ENCODE peak calls at places on chromosomes 4 and X, in four cellular contexts. One of them, this sample, is unnamed.

GRCh38 chr4:141849778-141850177 is 213.4 kb downstream of the IL15 start:
- DNase-seq in SK-N-SH: no peak
- DNase-seq in HFFc6: no peak
- DNase-seq in OCI-LY7: no peak
- DNase-seq in this sample: no peak

GRCh38 chr4:24921491-24921890 is 8.6 kb upstream of the CCDC149 start:
- DNase-seq in SK-N-SH: no peak
- DNase-seq in HFFc6: no peak
- DNase-seq in OCI-LY7: no peak
- DNase-seq in this sample: no peak

GRCh38 chr4:176002007-176002623 is 63.5 kb upstream of the WDR17 start:
- DNase-seq in SK-N-SH: peak; percentile 47
- DNase-seq in HFFc6: no peak
- DNase-seq in OCI-LY7: peak; percentile 80
- DNase-seq in this sample: peak; percentile 28

GRCh38 chr4:185847352-185848078 is 35.5 kb upstream of the SORBS2 start:
- DNase-seq in SK-N-SH: peak; percentile 53
- DNase-seq in HFFc6: peak; percentile 85
- DNase-seq in OCI-LY7: no peak
- DNase-seq in this sample: no peak

GRCh38 chr4:170008376-170008775 is 17.8 kb downstream of the MFAP3L start:
- DNase-seq in SK-N-SH: no peak
- DNase-seq in HFFc6: peak; percentile 11
- DNase-seq in OCI-LY7: no peak
- DNase-seq in this sample: no peak

GRCh38 chrX:131778269-131779218 is 234.7 kb downstream of the OR13H1 start:
- DNase-seq in SK-N-SH: peak; percentile 67
- DNase-seq in HFFc6: no peak
- DNase-seq in OCI-LY7: no peak
- DNase-seq in this sample: no peak

GRCh38 chrX:48715066-48715465 is 18.5 kb downstream of the SUV39H1 start:
- DNase-seq in SK-N-SH: no peak
- DNase-seq in HFFc6: no peak
- DNase-seq in OCI-LY7: no peak
- DNase-seq in this sample: no peak

GRCh38 chrX:72382199-72382590 is 76.5 kb upstream of the CITED1 start:
- DNase-seq in SK-N-SH: no peak
- DNase-seq in HFFc6: no peak
- DNase-seq in OCI-LY7: no peak
- DNase-seq in this sample: no peak

GRCh38 chr4:126238010-126238409 is 923.3 kb downstream of the FAT4 start:
- DNase-seq in SK-N-SH: no peak
- DNase-seq in HFFc6: no peak
- DNase-seq in OCI-LY7: no peak
- DNase-seq in this sample: no peak

GRCh38 chr4:88672987-88673386 is 24.6 kb downstream of the NAP1L5 start:
- DNase-seq in SK-N-SH: peak; percentile 17
- DNase-seq in HFFc6: peak; percentile 30
- DNase-seq in OCI-LY7: peak; percentile 32
- DNase-seq in this sample: no peak

GRCh38 chrX:154411981-154412340 is 622 bp downstream of the TAFAZZIN start:
- DNase-seq in SK-N-SH: peak; percentile 81
- DNase-seq in HFFc6: no peak
- DNase-seq in OCI-LY7: peak; percentile 66
- DNase-seq in this sample: peak; percentile 41

GRCh38 chr4:123250843-123251242 is 145.8 kb upstream of the SPRY1 start:
- DNase-seq in SK-N-SH: peak; percentile 14
- DNase-seq in HFFc6: peak; percentile 47
- DNase-seq in OCI-LY7: no peak
- DNase-seq in this sample: no peak

GRCh38 chrX:74492720-74493201 is 71.5 kb downstream of the SLC16A2 start:
- DNase-seq in SK-N-SH: peak; percentile 16
- DNase-seq in HFFc6: no peak
- DNase-seq in OCI-LY7: peak; percentile 0
- DNase-seq in this sample: no peak

GRCh38 chrX:40098264-40099045 is 697 bp upstream of the BCOR start:
- DNase-seq in SK-N-SH: peak; percentile 64
- DNase-seq in HFFc6: peak; percentile 48
- DNase-seq in OCI-LY7: peak; percentile 80
- DNase-seq in this sample: no peak

GRCh38 chr4:165838575-165838974 is 34.5 kb upstream of the TLL1 start:
- DNase-seq in SK-N-SH: no peak
- DNase-seq in HFFc6: no peak
- DNase-seq in OCI-LY7: no peak
- DNase-seq in this sample: no peak

GRCh38 chr4:25814323-25814722 is 48.5 kb downstream of the SEL1L3 start:
- DNase-seq in SK-N-SH: no peak
- DNase-seq in HFFc6: peak; percentile 68
- DNase-seq in OCI-LY7: no peak
- DNase-seq in this sample: no peak

GRCh38 chr4:118586357-118586790 is 98.8 kb upstream of the METTL14 start:
- DNase-seq in SK-N-SH: no peak
- DNase-seq in HFFc6: no peak
- DNase-seq in OCI-LY7: no peak
- DNase-seq in this sample: no peak

GRCh38 chrX:69603566-69604194 is 12.2 kb upstream of the EDA start:
- DNase-seq in SK-N-SH: no peak
- DNase-seq in HFFc6: no peak
- DNase-seq in OCI-LY7: no peak
- DNase-seq in this sample: no peak

GRCh38 chr4:40280586-40280985 is 54.5 kb upstream of the CHRNA9 start:
- DNase-seq in SK-N-SH: no peak
- DNase-seq in HFFc6: no peak
- DNase-seq in OCI-LY7: peak; percentile 53
- DNase-seq in this sample: no peak

GRCh38 chr4:67721770-67722597 is 21.0 kb upstream of the UBA6 start:
- DNase-seq in SK-N-SH: no peak
- DNase-seq in HFFc6: peak; percentile 68
- DNase-seq in OCI-LY7: no peak
- DNase-seq in this sample: no peak

GRCh38 chrX:74187211-74187610 is 116.8 kb upstream of the ZCCHC13 start:
- DNase-seq in SK-N-SH: no peak
- DNase-seq in HFFc6: no peak
- DNase-seq in OCI-LY7: no peak
- DNase-seq in this sample: no peak

GRCh38 chr4:44019721-44020120 is 428.9 kb downstream of the KCTD8 start:
- DNase-seq in SK-N-SH: no peak
- DNase-seq in HFFc6: no peak
- DNase-seq in OCI-LY7: no peak
- DNase-seq in this sample: no peak

GRCh38 chr4:2798399-2799301 is 5.8 kb downstream of the SH3BP2 start:
- DNase-seq in SK-N-SH: peak; percentile 92
- DNase-seq in HFFc6: no peak
- DNase-seq in OCI-LY7: peak; percentile 47
- DNase-seq in this sample: no peak

GRCh38 chr4:148852092-148852699 is 410.0 kb upstream of the NR3C2 start:
- DNase-seq in SK-N-SH: no peak
- DNase-seq in HFFc6: no peak
- DNase-seq in OCI-LY7: no peak
- DNase-seq in this sample: no peak

GRCh38 chr4:20284990-20285389 is 33.3 kb downstream of the SLIT2 start:
- DNase-seq in SK-N-SH: no peak
- DNase-seq in HFFc6: peak; percentile 41
- DNase-seq in OCI-LY7: no peak
- DNase-seq in this sample: no peak

GRCh38 chr4:82865592-82865991 is 25.4 kb downstream of the SEC31A start:
- DNase-seq in SK-N-SH: no peak
- DNase-seq in HFFc6: peak; percentile 91
- DNase-seq in OCI-LY7: no peak
- DNase-seq in this sample: no peak

GRCh38 chr4:102623622-102624021 is 122.5 kb downstream of the NFKB1 start:
- DNase-seq in SK-N-SH: peak; percentile 44
- DNase-seq in HFFc6: peak; percentile 8
- DNase-seq in OCI-LY7: peak; percentile 13
- DNase-seq in this sample: no peak

DNA sequence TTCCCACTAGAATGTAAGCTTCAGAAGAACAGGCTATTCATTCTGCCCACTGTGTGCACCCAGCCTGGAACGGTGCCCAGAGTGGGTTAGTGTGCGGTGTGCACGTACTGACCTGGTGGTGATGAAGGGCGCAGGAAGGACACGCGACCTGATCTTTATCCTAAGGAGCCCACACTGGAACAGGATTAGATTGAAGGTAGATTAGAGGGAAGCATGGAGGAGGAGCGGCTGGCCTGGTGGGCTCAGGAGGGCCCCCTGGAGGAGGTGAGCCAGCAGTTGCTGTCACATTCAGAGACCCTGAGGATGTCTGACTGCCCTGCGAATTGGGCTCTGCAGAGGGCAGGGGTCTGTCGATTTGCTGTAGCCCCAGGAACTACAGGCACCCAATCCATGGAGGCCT is 73.1 kb downstream of the HTRA3 start:
- DNase-seq in SK-N-SH: peak; percentile 60
- DNase-seq in HFFc6: no peak
- DNase-seq in OCI-LY7: no peak
- DNase-seq in this sample: no peak
- TF ChIP-seq CTCF in SK-N-SH: peak; percentile 35
- TF ChIP-seq CTCF in HFFc6: peak; percentile 35
- TF ChIP-seq CTCF in OCI-LY7: peak; percentile 56
- TF ChIP-seq CTCF in this sample: peak; percentile 30

DNA sequence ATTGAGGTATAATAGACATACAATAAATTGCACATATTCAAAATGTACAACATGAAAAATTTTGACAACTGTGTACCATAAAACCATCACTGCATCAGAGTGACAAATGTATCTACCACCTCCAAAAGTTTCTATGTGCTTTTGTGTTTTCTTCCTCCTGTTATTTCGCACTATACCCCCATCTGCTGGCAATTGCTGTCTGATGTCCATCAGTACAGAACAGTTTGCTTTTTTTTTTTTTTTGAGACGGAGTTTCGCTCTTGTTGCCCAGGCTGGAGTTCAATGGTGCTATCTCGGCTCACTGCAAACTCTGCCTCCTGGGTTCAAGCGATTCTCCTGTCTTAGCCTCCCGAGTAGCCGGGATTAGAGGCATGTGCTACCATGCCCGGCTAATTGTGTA is 154.3 kb upstream of the GIMD1 start:
- DNase-seq in SK-N-SH: peak; percentile 20
- DNase-seq in HFFc6: peak; percentile 15
- DNase-seq in OCI-LY7: no peak
- DNase-seq in this sample: no peak
- TF ChIP-seq CTCF in SK-N-SH: peak; percentile 49
- TF ChIP-seq CTCF in HFFc6: peak; percentile 63
- TF ChIP-seq CTCF in OCI-LY7: peak; percentile 15
- TF ChIP-seq CTCF in this sample: no peak

GRCh38 chrX:108590496-108590895 is 145.9 kb downstream of the IRS4 start:
- DNase-seq in SK-N-SH: no peak
- DNase-seq in HFFc6: no peak
- DNase-seq in OCI-LY7: no peak
- DNase-seq in this sample: no peak

GRCh38 chrX:108582151-108582550 is 142.5 kb downstream of the COL4A5 start:
- DNase-seq in SK-N-SH: no peak
- DNase-seq in HFFc6: no peak
- DNase-seq in OCI-LY7: no peak
- DNase-seq in this sample: no peak

DNA sequence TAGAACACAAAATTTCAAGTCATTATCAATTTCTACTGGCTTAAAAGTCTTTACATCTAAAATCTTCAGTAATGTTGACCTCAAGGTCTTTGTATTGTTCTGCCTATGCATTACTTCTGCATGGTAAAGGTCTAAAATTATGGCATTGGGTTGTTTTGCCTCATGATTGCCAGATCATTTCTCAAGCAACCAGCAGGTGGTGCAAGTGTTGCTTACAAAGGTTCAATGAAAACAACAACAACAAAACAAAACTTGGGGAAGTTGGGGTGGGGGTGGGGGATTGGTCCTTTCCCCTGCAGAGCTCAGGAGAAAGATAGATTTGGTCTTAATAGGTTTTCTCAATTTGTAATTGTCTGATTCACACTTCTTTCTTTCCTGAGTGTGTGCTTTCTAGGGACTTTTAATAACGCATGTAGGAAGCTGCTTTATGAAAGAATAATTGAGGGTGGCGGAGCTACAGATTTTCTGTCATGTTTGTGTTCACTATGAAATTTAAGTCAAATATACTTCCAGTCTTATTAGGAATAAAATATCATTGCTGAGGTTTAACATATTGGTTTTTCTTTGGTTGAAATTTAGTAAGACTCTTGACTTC is 145.1 kb downstream of the COL4A5 start:
- DNase-seq in SK-N-SH: peak; percentile 2
- DNase-seq in HFFc6: peak; percentile 0
- DNase-seq in OCI-LY7: peak; percentile 1
- DNase-seq in this sample: no peak
- TF ChIP-seq CTCF in SK-N-SH: peak; percentile 54
- TF ChIP-seq CTCF in HFFc6: peak; percentile 58
- TF ChIP-seq CTCF in OCI-LY7: peak; percentile 61
- TF ChIP-seq CTCF in this sample: peak; percentile 49

GRCh38 chr4:164718817-164719216 is 35.1 kb upstream of the SMIM31 start:
- DNase-seq in SK-N-SH: no peak
- DNase-seq in HFFc6: no peak
- DNase-seq in OCI-LY7: no peak
- DNase-seq in this sample: no peak

GRCh38 chr4:164716901-164717300 is 37.0 kb upstream of the SMIM31 start:
- DNase-seq in SK-N-SH: no peak
- DNase-seq in HFFc6: no peak
- DNase-seq in OCI-LY7: peak; percentile 4
- DNase-seq in this sample: no peak
- TF ChIP-seq CTCF in SK-N-SH: peak; percentile 24
- TF ChIP-seq CTCF in HFFc6: no peak
- TF ChIP-seq CTCF in OCI-LY7: peak; percentile 45
- TF ChIP-seq CTCF in this sample: no peak

DNA sequence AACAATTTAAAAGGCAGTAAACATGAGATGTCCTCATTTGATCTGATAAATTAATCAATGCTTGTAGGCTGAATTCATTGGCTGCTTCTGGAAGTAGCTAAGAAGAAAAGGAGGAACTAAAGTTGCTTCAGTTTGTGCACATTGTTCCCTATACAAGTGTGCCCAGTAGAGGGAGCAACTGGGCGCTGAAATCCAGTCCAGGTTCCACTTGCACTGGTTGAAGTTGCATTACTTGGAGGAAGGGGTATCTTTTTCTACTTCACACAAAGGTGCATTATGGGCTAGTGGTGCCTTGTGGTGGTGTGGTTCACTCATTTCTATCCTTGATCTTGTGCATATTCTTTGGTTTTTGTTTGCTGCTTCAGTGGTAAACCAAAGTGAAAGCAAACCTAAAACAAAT is 67.9 kb upstream of the SOX3 start:
- DNase-seq in SK-N-SH: peak; percentile 21
- DNase-seq in HFFc6: peak; percentile 0
- DNase-seq in OCI-LY7: peak; percentile 31
- DNase-seq in this sample: no peak
- TF ChIP-seq CTCF in SK-N-SH: peak; percentile 82
- TF ChIP-seq CTCF in HFFc6: peak; percentile 64
- TF ChIP-seq CTCF in OCI-LY7: peak; percentile 74
- TF ChIP-seq CTCF in this sample: peak; percentile 55

GRCh38 chr4:55409468-55410171 is 13.9 kb downstream of the TMEM165 start:
- DNase-seq in SK-N-SH: no peak
- DNase-seq in HFFc6: no peak
- DNase-seq in OCI-LY7: peak; percentile 52
- DNase-seq in this sample: no peak
- TF ChIP-seq CTCF in SK-N-SH: peak; percentile 31
- TF ChIP-seq CTCF in HFFc6: peak; percentile 40
- TF ChIP-seq CTCF in OCI-LY7: peak; percentile 68
- TF ChIP-seq CTCF in this sample: peak; percentile 62